ENCODE peak calls at places on chromosomes 12 and 14, in six cellular contexts. E, P, S, N, X and J are unnamed samples.

GRCh38 chr14:59415836-59416620 is 49.2 kb downstream of the GPR135 start:
- DNase-seq in S (no peak), E (no peak), P (no peak), X (no peak), N (no peak), J (no peak)

GRCh38 chr12:114450019-114450418 is 44.1 kb upstream of the TBX5 start:
- DNase-seq in X (no peak), S (no peak), N (no peak), E (no peak), P (no peak), J (no peak)

GRCh38 chr12:20883288-20883687 is 72.8 kb downstream of the SLCO1B3 start:
- DNase-seq in X (peak), S (no peak), N (no peak), E (peak), P (no peak), J (no peak)

GRCh38 chr12:9404469-9405260 is 196.5 kb upstream of the PZP start:
- DNase-seq in X (no peak), P (no peak), E (no peak), S (no peak), N (no peak), J (no peak)

GRCh38 chr12:129949652-129950051 is 45.8 kb upstream of the TMEM132D start:
- DNase-seq in P (no peak), S (no peak), E (no peak), N (no peak), X (no peak), J (no peak)

GRCh38 chr14:67487937-67488893 is at the start of gene TMEM229B:
- DNase-seq in E (peak), S (no peak), N (no peak), X (no peak), P (no peak), J (peak)

GRCh38 chr14:104970231-104971068 is 7.7 kb downstream of the AHNAK2 start:
- DNase-seq in P (peak), S (peak), N (peak), X (no peak), E (peak), J (peak)

GRCh38 chr14:81385824-81386223 is 14.3 kb downstream of the STON2 start:
- DNase-seq in N (no peak), X (no peak), P (no peak), E (no peak), S (no peak), J (no peak)

GRCh38 chr12:913919-914718 is 35.4 kb downstream of the RAD52 start:
- DNase-seq in P (peak), E (no peak), S (peak), N (peak), X (no peak), J (peak)

DNA sequence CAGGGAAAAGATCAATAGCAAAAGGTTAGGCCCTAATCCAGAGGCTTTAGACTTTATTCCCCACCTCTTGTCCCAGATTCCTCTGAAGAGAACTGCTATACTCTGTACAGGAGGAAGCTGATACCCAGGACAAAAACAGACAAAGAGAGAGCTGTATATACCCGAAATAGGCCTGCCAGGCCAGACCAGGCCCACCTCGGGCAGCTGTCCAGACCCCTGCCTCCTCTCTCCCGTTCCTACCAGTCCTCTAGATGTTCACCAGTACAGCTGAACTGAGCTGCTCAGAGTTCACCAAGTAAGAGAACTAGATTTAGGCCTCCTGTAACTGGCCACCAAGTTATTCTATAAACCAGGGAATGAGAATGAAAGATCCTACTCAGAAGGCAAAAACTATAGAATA is 4.7 kb downstream of the CHD4 start:
- DNase-seq in S (no peak), X (no peak), N (no peak), P (no peak), E (no peak), J (no peak)
- H3K4me3 ChIP-seq in S (no peak), X (no peak), N (no peak), P (peak), E (no peak), J (peak)

GRCh38 chr12:12977231-12977630 is 22.8 kb downstream of the HEBP1 start:
- DNase-seq in P (no peak), E (no peak), N (no peak), X (no peak), S (no peak), J (no peak)

GRCh38 chr12:12976366-12976765 is 23.7 kb downstream of the HEBP1 start:
- DNase-seq in X (no peak), S (no peak), P (peak), E (no peak), N (peak), J (peak)

GRCh38 chr12:12974211-12974610 is 22.2 kb upstream of the GPRC5D start:
- DNase-seq in E (no peak), X (no peak), S (no peak), N (no peak), P (no peak), J (no peak)

GRCh38 chr12:12973019-12973418 is 21.0 kb upstream of the GPRC5D start:
- DNase-seq in N (no peak), E (no peak), X (no peak), S (no peak), P (no peak), J (no peak)

DNA sequence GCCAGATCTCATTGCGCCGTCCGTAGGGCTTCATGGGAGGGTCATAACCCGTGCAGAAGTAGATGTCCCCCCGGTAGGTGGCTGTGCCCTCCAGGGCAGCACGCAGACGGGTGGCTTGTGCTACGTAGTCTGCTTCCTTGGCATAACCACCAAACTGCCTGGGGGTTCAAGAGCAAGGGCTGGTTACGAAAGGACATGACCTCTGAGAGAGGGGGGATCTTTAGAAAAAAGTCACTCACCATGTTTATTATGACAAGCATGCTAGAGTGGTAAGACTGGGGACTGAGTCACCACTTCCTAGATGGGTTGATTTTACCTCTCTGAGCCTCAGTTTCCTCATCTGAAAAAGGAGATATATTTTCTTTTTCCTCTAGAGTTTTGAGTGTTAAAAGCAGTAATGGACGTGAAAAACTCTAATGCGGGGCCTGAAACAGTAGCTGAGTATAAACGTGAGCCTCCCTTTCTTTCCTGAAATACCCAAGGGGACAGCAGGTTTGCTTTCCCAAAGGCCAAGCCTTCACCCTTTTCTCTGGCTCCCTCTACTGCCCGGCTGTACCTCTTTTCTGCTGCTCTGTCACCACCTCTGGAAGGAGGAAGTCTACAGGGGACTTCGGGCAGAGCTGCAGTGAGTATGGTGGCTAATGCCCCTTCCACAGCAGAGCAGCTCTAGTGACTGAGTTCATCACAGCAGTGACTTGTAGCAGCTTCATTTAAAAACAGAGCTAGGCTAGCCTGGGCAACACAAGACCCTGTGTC is 23.5 kb upstream of the GPRC5D start:
- DNase-seq in N (peak), X (no peak), S (peak), P (peak), E (peak), J (peak)
- TF ChIP-seq CTCF in N (peak), X (peak), S (peak), P (peak), E (no peak), J (peak)

GRCh38 chr12:51818086-51818485 is 30.4 kb downstream of the FIGNL2 start:
- DNase-seq in X (no peak), N (no peak), S (no peak), E (no peak), P (no peak), J (no peak)

GRCh38 chr12:51820721-51821422 is 27.6 kb downstream of the FIGNL2 start:
- DNase-seq in X (no peak), E (peak), S (no peak), P (peak), N (no peak), J (peak)

GRCh38 chr12:51821423-51822260 is 26.9 kb downstream of the FIGNL2 start:
- DNase-seq in P (no peak), S (no peak), E (no peak), N (no peak), X (no peak), J (no peak)

GRCh38 chr12:51818567-51819300 is 29.8 kb downstream of the FIGNL2 start:
- DNase-seq in X (no peak), S (no peak), N (no peak), E (no peak), P (peak), J (peak)

DNA sequence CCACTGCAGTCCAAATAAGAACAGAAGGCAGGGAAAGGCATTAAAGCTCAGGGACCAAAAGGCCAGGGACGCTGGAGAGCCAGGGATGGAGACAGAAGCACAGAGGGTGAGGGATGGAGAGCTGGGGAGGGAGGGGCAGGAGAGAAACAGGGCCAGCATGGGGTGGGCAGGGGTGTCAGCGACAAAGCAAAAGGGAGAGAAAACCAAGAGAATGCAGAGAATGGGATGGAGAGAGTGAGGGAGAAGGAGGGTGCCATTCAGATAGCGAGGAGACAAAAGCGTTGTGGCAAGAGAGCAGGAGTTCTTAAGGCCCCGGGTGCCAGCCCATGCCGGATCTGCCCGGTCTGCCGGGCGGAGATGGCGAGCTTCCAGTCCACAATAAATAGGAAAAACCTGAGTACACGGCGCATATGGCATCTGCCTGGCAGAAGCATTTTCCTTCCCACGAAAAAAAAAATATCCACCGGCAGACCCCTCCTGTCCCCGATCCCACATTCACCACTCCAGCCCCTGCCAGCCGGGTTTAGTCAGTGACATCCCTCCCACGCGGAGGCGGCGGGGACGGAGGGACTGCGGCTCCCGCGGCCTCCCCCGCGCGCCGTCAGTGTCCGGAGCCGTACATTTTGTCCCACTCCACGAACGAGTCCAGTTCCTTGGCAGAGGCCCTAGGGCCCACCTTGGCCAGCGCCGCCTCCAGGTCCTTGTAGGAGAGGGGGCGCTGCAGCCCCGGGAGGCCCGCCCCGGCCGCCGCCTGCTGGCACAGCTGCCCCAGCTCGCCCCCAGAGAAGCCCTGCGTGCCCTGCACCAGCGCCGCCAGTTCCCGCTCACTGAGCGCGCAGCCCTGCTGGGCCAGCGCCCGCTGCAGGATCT is 28.4 kb downstream of the FIGNL2 start:
- DNase-seq in N (no peak), P (peak), X (no peak), S (no peak), E (peak), J (peak)
- H3K4me3 ChIP-seq in N (peak), P (peak), X (peak), S (no peak), E (no peak), J (peak)

GRCh38 chr14:22644305-22644635 is at the start of gene OR6J1:
- DNase-seq in S (no peak), E (no peak), P (no peak), X (no peak), N (no peak), J (no peak)
- TF ChIP-seq CTCF in S (peak), E (no peak), P (no peak), X (no peak), N (no peak), J (no peak)

GRCh38 chr12:57739387-57739786 is 845 bp upstream of the AGAP2 start:
- DNase-seq in N (no peak), X (no peak), E (no peak), S (no peak), P (no peak), J (no peak)
- H3K4me3 ChIP-seq in N (no peak), X (no peak), E (no peak), S (no peak), P (no peak), J (no peak)

DNA sequence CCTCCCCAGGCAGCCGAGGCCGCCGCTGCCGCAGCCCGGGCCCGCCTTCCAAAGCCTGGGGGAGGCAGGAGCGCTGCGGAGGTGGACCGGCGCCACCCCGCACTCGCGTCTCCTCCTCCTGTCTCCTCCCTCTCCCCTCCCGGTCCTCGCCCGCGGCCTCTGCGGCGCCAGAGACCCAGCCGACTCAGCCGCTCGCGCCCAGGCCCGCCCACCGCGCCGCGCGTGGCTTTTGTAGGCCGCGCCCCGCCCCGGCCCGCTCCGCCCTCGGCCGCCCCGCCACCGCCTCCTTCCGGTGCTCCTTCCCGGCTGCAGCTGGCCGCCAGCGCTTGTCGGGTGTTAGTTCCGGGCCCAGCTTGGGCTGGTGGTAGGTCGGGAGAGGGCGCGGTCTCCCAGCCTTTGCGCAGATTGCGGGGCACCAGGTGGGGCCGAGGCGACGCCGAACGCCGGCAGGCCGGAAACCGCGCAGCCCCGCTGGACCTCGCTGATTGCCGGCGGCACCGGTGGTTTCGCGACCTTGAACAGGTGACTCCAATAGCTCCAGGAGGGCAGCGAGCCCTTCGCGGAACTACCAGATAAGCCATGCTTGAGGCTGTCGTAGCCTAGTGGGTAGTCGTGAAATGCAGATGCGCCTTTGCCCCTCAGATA is at the start of gene CAPRIN2:
- DNase-seq in X (peak), E (peak), S (peak), P (peak), N (peak), J (peak)
- TF ChIP-seq CTCF in X (peak), E (peak), S (peak), P (no peak), N (peak), J (peak)

GRCh38 chr12:89928467-89928866 is 219.8 kb upstream of the ATP2B1 start:
- DNase-seq in S (no peak), P (no peak), X (no peak), E (no peak), N (no peak), J (no peak)
- H3K4me3 ChIP-seq in S (no peak), P (no peak), X (no peak), E (no peak), N (no peak), J (no peak)

GRCh38 chr12:99620159-99620479 is 27.4 kb upstream of the GARIN6 start:
- DNase-seq in P (no peak), E (no peak), X (no peak), S (no peak), N (no peak), J (no peak)

GRCh38 chr12:99618657-99619056 is 28.9 kb upstream of the GARIN6 start:
- DNase-seq in P (peak), X (no peak), E (no peak), S (no peak), N (no peak), J (no peak)

DNA sequence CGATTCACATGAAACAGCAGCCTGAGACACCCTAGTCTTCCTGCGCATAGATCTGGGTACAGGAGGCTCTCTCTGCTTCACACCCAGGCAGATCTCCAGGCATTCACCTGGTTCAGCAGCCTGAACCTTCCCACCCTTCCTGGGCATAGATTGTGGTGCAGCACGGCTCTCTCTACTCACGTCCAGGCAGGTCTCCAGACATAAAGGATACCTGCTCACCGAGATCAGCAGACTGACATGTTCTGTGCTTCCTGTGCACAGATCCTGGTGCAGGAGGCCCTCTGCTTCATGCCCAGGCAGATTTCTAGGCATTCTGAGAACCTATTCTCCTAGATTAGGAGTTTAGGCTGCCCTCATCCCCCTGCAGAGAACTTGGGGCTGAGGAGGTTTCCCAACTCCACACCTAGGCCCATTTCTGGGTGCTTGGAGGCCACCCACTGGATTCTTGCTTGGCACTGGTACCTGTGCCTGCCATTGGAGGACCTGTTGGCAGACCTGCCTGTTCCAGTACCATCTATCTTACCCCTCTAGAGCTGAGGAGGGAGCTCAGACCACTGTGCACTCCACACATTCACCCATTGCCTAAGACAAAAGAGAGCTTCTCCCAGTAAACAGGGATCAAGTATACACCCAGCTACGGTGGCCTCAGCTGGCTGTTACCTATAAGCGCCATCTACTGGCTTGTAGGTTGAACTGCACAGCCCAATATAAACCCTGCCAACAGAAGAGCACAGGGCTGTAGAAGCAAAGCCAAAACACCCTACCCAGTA is 28.0 kb upstream of the GARIN6 start:
- DNase-seq in S (no peak), P (peak), X (peak), N (peak), E (no peak), J (peak)
- TF ChIP-seq CTCF in S (peak), P (peak), X (peak), N (peak), E (peak), J (peak)

GRCh38 chr14:65243766-65244442 is 141.6 kb upstream of the MAX start:
- DNase-seq in S (no peak), P (peak), E (no peak), X (peak), N (no peak), J (no peak)

GRCh38 chr14:65239143-65239672 is 136.9 kb upstream of the MAX start:
- DNase-seq in X (no peak), E (peak), S (peak), P (peak), N (no peak), J (peak)

GRCh38 chr14:65239897-65240296 is 137.6 kb upstream of the MAX start:
- DNase-seq in N (no peak), E (no peak), X (no peak), P (no peak), S (no peak), J (no peak)

GRCh38 chr14:65242732-65243134 is 140.4 kb upstream of the MAX start:
- DNase-seq in P (no peak), N (no peak), E (no peak), X (no peak), S (no peak), J (no peak)

DNA sequence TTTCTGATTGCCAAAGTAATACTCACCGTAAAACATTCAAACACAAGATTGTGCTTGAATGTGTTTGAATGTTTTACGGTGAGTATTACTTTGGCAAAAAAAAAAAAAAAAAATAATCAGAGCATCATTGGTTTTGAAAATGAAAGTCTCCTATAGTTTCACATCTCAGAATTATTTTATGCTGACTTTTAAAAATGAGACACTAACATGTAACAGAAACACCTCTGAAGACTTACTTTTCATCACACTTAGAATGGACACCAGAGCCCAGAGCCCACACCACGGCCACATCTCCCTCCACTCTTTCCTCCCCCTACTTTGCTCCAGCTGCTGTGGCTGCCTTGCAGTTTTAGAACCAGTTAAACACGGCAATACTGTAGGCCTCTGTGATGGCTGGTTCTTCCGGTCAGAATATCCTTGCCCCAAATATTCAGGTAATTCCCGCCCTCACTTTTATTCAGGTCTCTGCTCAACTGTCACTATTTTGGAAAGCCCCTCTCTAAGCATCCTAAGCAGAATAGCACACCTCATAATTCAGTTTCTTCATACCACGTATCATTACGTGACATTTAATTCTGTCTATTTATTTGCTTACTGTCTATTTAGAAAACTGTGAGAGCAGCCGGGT is 138.9 kb upstream of the MAX start:
- DNase-seq in X (no peak), N (no peak), P (no peak), E (no peak), S (no peak), J (no peak)
- H3K4me3 ChIP-seq in X (no peak), N (no peak), P (no peak), E (no peak), S (no peak), J (no peak)